ENCODE peak calls at places on chromosomes 7 and 10, in seven cellular contexts. C, K, A, P, Y, Q and J are unnamed samples. For H3K4me1 and H3K36me3, the result is how much of the 10 kb centered on the place peaks cover.

GRCh38 chr10:124668517-124669051 is 75.6 kb downstream of the FAM53B start:
- DNase-seq in C (no peak), K (no peak), A (no peak), P (no peak), Y (no peak), Q (no peak), J (no peak)

GRCh38 chr10:79135790-79136189 is 67.0 kb downstream of the ZMIZ1 start:
- DNase-seq in C (no peak), K (no peak), A (no peak), P (no peak), Y (no peak), Q (no peak), J (no peak)

GRCh38 chr7:107882766-107883165 is 8.2 kb upstream of the DLD start:
- DNase-seq in C (no peak), K (no peak), A (no peak), P (no peak), Y (no peak), Q (no peak), J (no peak)

GRCh38 chr10:11856089-11856488 is 32.9 kb downstream of the PROSER2 start:
- DNase-seq in C (no peak), K (no peak), A (no peak), P (no peak), Y (no peak), Q (no peak), J (no peak)

GRCh38 chr7:101869026-101869900 is 51.8 kb downstream of the CUX1 start:
- DNase-seq in C (peak), K (no peak), A (no peak), P (no peak), Y (no peak), Q (no peak), J (peak)

GRCh38 chr7:155299539-155300202 is 2.0 kb downstream of the INSIG1 start:
- DNase-seq in C (peak), K (no peak), A (no peak), P (no peak), Y (peak), Q (no peak), J (peak)

GRCh38 chr10:74787457-74787856 is 38.9 kb upstream of the KAT6B start:
- DNase-seq in C (no peak), K (no peak), A (no peak), P (no peak), Y (no peak), Q (no peak), J (no peak)

GRCh38 chr10:99983280-99983988 is 26.3 kb downstream of the DNMBP start:
- DNase-seq in C (peak), K (peak), A (no peak), P (no peak), Y (no peak), Q (no peak), J (no peak)

GRCh38 chr10:29140991-29141390 is 147.9 kb upstream of the LYZL1 start:
- DNase-seq in C (no peak), K (peak), A (no peak), P (no peak), Y (peak), Q (peak), J (no peak)

GRCh38 chr7:102728-103127 is 89.6 kb upstream of the FAM20C start:
- DNase-seq in C (no peak), K (no peak), A (no peak), P (no peak), Y (no peak), Q (peak), J (no peak)

GRCh38 chr10:89086801-89087513 is 96.4 kb downstream of the FAS start:
- DNase-seq in C (peak), K (peak), A (peak), P (peak), Y (no peak), Q (peak), J (peak)

GRCh38 chr10:89092439-89092838 is 101.8 kb downstream of the FAS start:
- DNase-seq in C (no peak), K (no peak), A (no peak), P (no peak), Y (no peak), Q (no peak), J (no peak)

GRCh38 chr10:89091501-89091900 is 100.9 kb downstream of the FAS start:
- DNase-seq in C (no peak), K (peak), A (no peak), P (no peak), Y (no peak), Q (no peak), J (no peak)

GRCh38 chr10:89090760-89091455 is 100.3 kb downstream of the FAS start:
- DNase-seq in C (no peak), K (peak), A (no peak), P (no peak), Y (no peak), Q (no peak), J (no peak)

GRCh38 chr10:89088901-89089300 is 98.3 kb downstream of the FAS start:
- DNase-seq in C (no peak), K (peak), A (no peak), P (no peak), Y (no peak), Q (no peak), J (no peak)
- H3K4me1 ChIP-seq in C (under half), K (under half), A (under half), P (under half), Y (under half), Q (under half), J (under half)

GRCh38 chr7:44517175-44517574 is 24.0 kb downstream of the NPC1L1 start:
- DNase-seq in C (no peak), K (no peak), A (no peak), P (no peak), Y (no peak), Q (no peak), J (no peak)
- H3K27ac ChIP-seq in C (no peak), K (no peak), A (no peak), P (no peak), Y (no peak), Q (no peak), J (no peak)

GRCh38 chr7:146232604-146233003 is 116.0 kb downstream of the CNTNAP2 start:
- DNase-seq in C (no peak), K (no peak), A (no peak), P (no peak), Y (no peak), Q (no peak), J (no peak)

DNA sequence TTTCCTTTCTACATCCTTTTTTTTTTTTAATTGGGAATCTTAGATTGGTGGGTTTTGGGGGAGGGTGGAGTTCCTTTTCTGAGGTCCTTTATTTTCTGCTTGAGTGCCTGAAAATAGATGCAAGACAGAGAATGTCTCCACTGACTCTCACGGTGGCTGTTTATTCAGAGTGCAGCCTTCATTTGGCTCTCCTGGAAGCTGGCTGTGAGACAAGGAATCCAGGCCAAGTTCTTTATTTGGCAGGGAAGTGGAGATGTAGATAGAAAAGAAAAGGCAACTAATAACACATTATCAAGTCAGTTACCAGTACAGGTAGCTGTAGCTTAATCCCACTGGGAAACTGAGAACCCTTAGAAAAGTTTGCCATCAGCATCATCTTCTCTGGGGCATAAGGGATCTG is 118.6 kb downstream of the CNTNAP2 start:
- DNase-seq in C (no peak), K (no peak), A (no peak), P (no peak), Y (no peak), Q (no peak), J (no peak)
- H3K36me3 ChIP-seq in C (under half), K (under half), A (under half), P (under half), Y (under half), Q (under half), J (under half)

DNA sequence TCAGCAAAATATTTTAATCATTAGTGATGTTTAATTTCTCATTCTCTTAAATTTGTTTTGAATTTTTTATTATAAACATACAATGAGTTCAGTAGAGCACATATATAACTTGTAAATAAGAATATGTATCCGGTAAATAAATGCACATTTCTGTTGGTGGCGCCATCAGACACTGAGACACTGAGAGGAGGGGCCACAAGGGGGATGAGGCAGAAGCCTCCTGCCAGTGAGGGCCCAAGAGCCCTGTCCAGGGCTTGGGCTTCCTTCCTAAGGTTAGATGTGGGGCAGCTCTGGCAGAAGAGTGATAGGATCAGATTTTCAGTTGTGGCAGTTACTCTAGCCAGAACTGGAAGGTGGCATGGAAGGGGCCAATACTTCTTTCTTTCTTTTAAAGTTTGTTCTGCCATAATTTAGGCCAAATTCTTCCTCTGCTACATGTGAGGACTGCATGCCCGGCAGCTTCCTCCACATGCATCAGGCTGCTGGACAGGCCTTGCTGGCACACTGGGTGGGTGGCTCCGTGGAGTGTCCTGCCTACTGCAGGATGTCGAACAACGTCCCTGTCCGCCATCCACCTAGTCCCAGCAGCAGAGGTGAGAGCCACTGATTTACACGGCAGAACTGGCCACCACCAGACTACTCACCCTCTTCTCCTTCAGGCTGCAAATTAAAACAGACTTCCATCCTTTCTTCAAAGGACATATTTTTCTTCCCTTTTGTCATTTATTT is 13.2 kb downstream of the PTPRN2 start:
- DNase-seq in C (no peak), K (no peak), A (no peak), P (no peak), Y (no peak), Q (no peak), J (no peak)
- H3K4me1 ChIP-seq in C (under half), K (under half), A (under half), P (under half), Y (under half), Q (under half), J (under half)

DNA sequence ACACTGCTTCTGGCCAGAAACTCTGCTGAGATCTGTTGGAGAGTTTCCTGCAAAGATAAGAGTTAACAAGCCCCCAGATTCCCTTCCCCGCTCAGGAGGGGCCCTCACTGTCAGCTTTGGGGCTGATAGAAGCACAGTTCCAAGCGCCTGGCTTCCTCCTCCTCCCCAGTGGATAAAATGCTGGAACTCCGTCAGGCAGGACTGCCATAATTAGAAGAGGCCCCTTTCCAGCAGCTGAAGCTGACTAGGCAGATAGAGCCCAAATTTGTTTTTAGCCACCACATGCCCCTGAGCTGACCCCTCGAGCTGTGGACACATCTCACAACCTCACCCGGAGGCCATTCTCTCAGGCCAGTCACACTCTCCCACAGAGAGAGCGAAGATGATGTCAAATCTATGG is 89.4 kb downstream of the TBXAS1 start:
- DNase-seq in C (no peak), K (no peak), A (no peak), P (no peak), Y (no peak), Q (no peak), J (no peak)
- H3K27ac ChIP-seq in C (peak), K (no peak), A (peak), P (no peak), Y (no peak), Q (no peak), J (no peak)

DNA sequence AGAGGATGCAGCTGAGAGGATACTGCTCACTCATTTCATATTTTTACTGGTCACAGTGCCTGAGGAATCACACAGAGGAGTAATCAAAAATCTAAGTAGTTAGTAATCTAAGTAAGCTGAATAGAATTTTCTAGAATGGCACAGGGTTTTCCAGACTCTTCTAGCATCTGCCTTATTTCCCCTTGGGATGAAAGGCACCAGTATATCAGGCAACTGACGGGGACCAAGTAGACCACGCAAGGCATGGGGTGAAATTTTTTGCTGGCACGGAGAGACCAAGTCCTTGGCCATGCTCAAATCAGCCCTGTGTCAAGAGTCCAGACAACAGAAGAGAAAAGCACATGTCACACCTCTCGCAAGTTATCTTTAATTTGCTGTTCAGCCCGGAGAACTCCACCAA is 14.2 kb downstream of the NCOA4 start:
- DNase-seq in C (no peak), K (no peak), A (no peak), P (no peak), Y (no peak), Q (no peak), J (no peak)
- H3K36me3 ChIP-seq in C (half or more), K (under half), A (half or more), P (under half), Y (under half), Q (half or more), J (under half)